ENCODE peak calls at places on chromosomes 16 and 17, in five cellular contexts. O, T, I, M and S are unnamed samples.
A peak's percentile ranks its signal among the peaks of the same experiment; 100 is the strongest.

GRCh38 chr16:9775994-9776393 is 406.2 kb downstream of the GRIN2A start:
- DNase-seq in O (no peak), T (no peak), I (no peak), M (no peak), S (no peak)

GRCh38 chr16:81003064-81003463 is 3.6 kb downstream of the CMC2 start:
- DNase-seq in O (no peak), T (no peak), I (no peak), M (no peak), S (no peak)

GRCh38 chr16:77723108-77723514 is 797 bp downstream of the NUDT7 start:
- DNase-seq in O (no peak), T (peak; percentile 42), I (peak; percentile 76), M (no peak), S (no peak)

GRCh38 chr17:63785556-63785955 is 11.6 kb downstream of the DDX42 start:
- DNase-seq in O (no peak), T (no peak), I (peak; percentile 76), M (no peak), S (no peak)

GRCh38 chr16:49490321-49490705 is 116.7 kb downstream of the C16orf78 start:
- DNase-seq in O (no peak), T (no peak), I (no peak), M (no peak), S (no peak)

GRCh38 chr17:61285483-61286320 is 113.9 kb upstream of the TBX2 start:
- DNase-seq in O (no peak), T (peak; percentile 64), I (peak; percentile 78), M (no peak), S (no peak)

GRCh38 chr17:27667656-27668487 is 36.9 kb downstream of the LGALS9 start:
- DNase-seq in O (no peak), T (no peak), I (no peak), M (no peak), S (no peak)

GRCh38 chr17:16339402-16339801 is 13.9 kb downstream of the CENPV start:
- DNase-seq in O (no peak), T (no peak), I (no peak), M (no peak), S (no peak)

GRCh38 chr16:23182675-23183485 is at the start of gene SCNN1G:
- DNase-seq in O (no peak), T (peak; percentile 25), I (peak; percentile 5), M (no peak), S (peak; percentile 17)

GRCh38 chr16:57036945-57037344 is 47.6 kb downstream of the NLRC5 start:
- DNase-seq in O (no peak), T (no peak), I (no peak), M (no peak), S (no peak)

GRCh38 chr16:72961863-72962262 is 86.1 kb downstream of the ZFHX3 start:
- DNase-seq in O (no peak), T (no peak), I (no peak), M (no peak), S (no peak)

GRCh38 chr17:57714660-57715059 is 30.4 kb downstream of the CCDC182 start:
- DNase-seq in O (no peak), T (peak; percentile 44), I (no peak), M (no peak), S (no peak)

GRCh38 chr17:9917801-9918200 is 12.7 kb upstream of the RCVRN start:
- DNase-seq in O (no peak), T (no peak), I (no peak), M (no peak), S (no peak)

GRCh38 chr17:48549909-48550308 is 5.0 kb upstream of the HOXB2 start:
- DNase-seq in O (no peak), T (no peak), I (peak; percentile 76), M (no peak), S (no peak)

GRCh38 chr17:48551601-48552452 is 6.9 kb upstream of the HOXB2 start:
- DNase-seq in O (no peak), T (no peak), I (peak; percentile 42), M (no peak), S (no peak)

GRCh38 chr17:48552453-48553189 is 7.7 kb upstream of the HOXB2 start:
- DNase-seq in O (no peak), T (no peak), I (peak; percentile 62), M (no peak), S (no peak)

GRCh38 chr17:48548687-48549621 is 4.0 kb upstream of the HOXB2 start:
- DNase-seq in O (no peak), T (no peak), I (peak; percentile 29), M (no peak), S (no peak)

GRCh38 chr17:48550313-48551205 is 5.7 kb upstream of the HOXB2 start:
- DNase-seq in O (no peak), T (no peak), I (peak; percentile 41), M (no peak), S (no peak)
- H3K27me3 ChIP-seq in O (no peaks in the 10 kb centered on the region), T (peaks cover 43% of the 10 kb centered on the region), I (no peaks in the 10 kb centered on the region), M (no peaks in the 10 kb centered on the region), S (peaks cover 87% of the 10 kb centered on the region)

GRCh38 chr16:85335584-85336492 is 223.6 kb upstream of the CIBAR2 start:
- DNase-seq in O (no peak), T (no peak), I (peak; percentile 49), M (no peak), S (no peak)
- H3K27me3 ChIP-seq in O (peaks cover 6% of the 10 kb centered on the region), T (no peaks in the 10 kb centered on the region), I (no peaks in the 10 kb centered on the region), M (no peaks in the 10 kb centered on the region), S (peaks cover 28% of the 10 kb centered on the region)

GRCh38 chr17:38702900-38703741 is 2.0 kb upstream of the MLLT6 start:
- DNase-seq in O (no peak), T (no peak), I (peak; percentile 6), M (peak; percentile 15), S (no peak)
- H3K27me3 ChIP-seq in O (no peaks in the 10 kb centered on the region), T (no peaks in the 10 kb centered on the region), I (no peaks in the 10 kb centered on the region), M (no peaks in the 10 kb centered on the region), S (peaks cover 18% of the 10 kb centered on the region)

GRCh38 chr16:1141716-1142115 is 11.2 kb upstream of the CACNA1H start:
- DNase-seq in O (no peak), T (no peak), I (no peak), M (no peak), S (no peak)
- H3K27me3 ChIP-seq in O (no peaks in the 10 kb centered on the region), T (peaks cover 6% of the 10 kb centered on the region), I (no peaks in the 10 kb centered on the region), M (peaks cover 3% of the 10 kb centered on the region), S (peaks cover 1% of the 10 kb centered on the region)

GRCh38 chr16:86774931-86775330 is 196.6 kb downstream of the FOXL1 start:
- DNase-seq in O (no peak), T (no peak), I (no peak), M (no peak), S (no peak)

GRCh38 chr16:86771506-86772230 is 193.3 kb downstream of the FOXL1 start:
- DNase-seq in O (no peak), T (no peak), I (no peak), M (no peak), S (no peak)

GRCh38 chr16:86773339-86773715 is 195.0 kb downstream of the FOXL1 start:
- DNase-seq in O (no peak), T (peak; percentile 49), I (no peak), M (no peak), S (no peak)

GRCh38 chr16:86772671-86773338 is 194.5 kb downstream of the FOXL1 start:
- DNase-seq in O (no peak), T (no peak), I (peak; percentile 97), M (no peak), S (peak; percentile 57)

DNA sequence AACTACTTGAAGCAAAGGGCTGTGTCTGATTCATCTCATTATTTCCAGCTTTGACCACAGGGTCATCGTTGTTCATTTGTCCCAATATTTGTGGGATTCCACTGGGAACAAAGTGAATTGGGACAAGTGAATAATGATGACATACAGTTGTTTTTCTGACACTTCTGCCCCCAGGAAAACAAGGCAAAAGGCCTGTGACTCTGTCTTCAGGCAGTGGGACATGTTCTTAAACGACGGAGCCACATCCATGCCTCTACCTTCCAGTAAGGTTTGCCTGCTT is 193.8 kb downstream of the FOXL1 start:
- DNase-seq in O (no peak), T (no peak), I (peak; percentile 83), M (no peak), S (no peak)
- H3K27me3 ChIP-seq in O (no peaks in the 10 kb centered on the region), T (no peaks in the 10 kb centered on the region), I (peaks cover 9% of the 10 kb centered on the region), M (no peaks in the 10 kb centered on the region), S (no peaks in the 10 kb centered on the region)

DNA sequence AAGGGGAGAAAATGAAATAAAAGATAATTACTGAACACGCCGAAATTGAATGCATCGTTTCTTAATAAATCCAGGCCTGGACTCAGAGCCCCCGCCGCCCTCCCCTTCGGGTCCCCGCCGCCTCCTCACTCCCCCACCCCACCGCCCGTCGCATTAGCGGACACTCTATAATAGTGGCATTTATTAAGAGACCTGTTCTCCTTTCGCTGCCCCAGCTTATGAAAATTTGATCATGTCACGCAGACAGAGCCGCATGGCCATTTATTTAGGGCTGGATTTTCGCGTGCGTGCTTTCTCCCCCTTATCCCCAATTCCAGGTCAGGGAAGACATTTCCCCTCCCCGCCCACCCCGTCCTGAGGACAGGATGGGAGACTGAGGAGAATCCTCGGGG is 6.3 kb upstream of the HOXB2 start:
- DNase-seq in O (no peak), T (no peak), I (peak; percentile 39), M (no peak), S (no peak)
- H3K27me3 ChIP-seq in O (no peaks in the 10 kb centered on the region), T (peaks cover 44% of the 10 kb centered on the region), I (no peaks in the 10 kb centered on the region), M (no peaks in the 10 kb centered on the region), S (peaks cover 95% of the 10 kb centered on the region)

GRCh38 chr16:54940279-54940604 is 9.6 kb downstream of the IRX5 start:
- DNase-seq in O (no peak), T (no peak), I (no peak), M (no peak), S (no peak)
- H3K27me3 ChIP-seq in O (peaks cover 55% of the 10 kb centered on the region), T (peaks cover 9% of the 10 kb centered on the region), I (peaks cover 41% of the 10 kb centered on the region), M (no peaks in the 10 kb centered on the region), S (peaks cover 22% of the 10 kb centered on the region)

GRCh38 chr17:34358631-34359030 is 2.4 kb downstream of the CCL13 start:
- DNase-seq in O (no peak), T (no peak), I (no peak), M (no peak), S (no peak)

GRCh38 chr17:34351041-34351575 is 5.2 kb upstream of the CCL13 start:
- DNase-seq in O (no peak), T (no peak), I (no peak), M (no peak), S (no peak)

GRCh38 chr17:34357398-34357797 is 1.1 kb downstream of the CCL13 start:
- DNase-seq in O (no peak), T (no peak), I (no peak), M (no peak), S (no peak)

GRCh38 chr17:34356194-34356593 is at the start of gene CCL13:
- DNase-seq in O (no peak), T (no peak), I (no peak), M (no peak), S (no peak)

GRCh38 chr17:34354637-34355036 is 1.6 kb upstream of the CCL13 start:
- DNase-seq in O (no peak), T (no peak), I (peak; percentile 12), M (no peak), S (no peak)
- H3K27me3 ChIP-seq in O (no peaks in the 10 kb centered on the region), T (no peaks in the 10 kb centered on the region), I (no peaks in the 10 kb centered on the region), M (no peaks in the 10 kb centered on the region), S (no peaks in the 10 kb centered on the region)